ENCODE peak calls at places on chromosomes 2 and 18, in eight cellular contexts. One of them, this sample, is unnamed.

GRCh38 chr2:227406177-227407031 is 18.7 kb upstream of the SCYGR1 start:
- DNase-seq in Peyer's patch: no peak
- DNase-seq in A549: peak; percentile 92
- DNase-seq in stimulated activated CD4-positive, alpha-beta T cell treated with anti-CD3 and anti-CD28 coated beads, Interleukin-15, amount 100 ng/mL, for 1 hour: no peak
- DNase-seq in cardiac muscle cell: peak; percentile 96
- DNase-seq in NCI-H524: peak; percentile 97
- DNase-seq in OCI-M1: peak; percentile 74
- DNase-seq in HuH-7.5: peak; percentile 77
- DNase-seq in this sample: peak; percentile 90

GRCh38 chr2:170827841-170828532 is 11.3 kb downstream of the GAD1 start:
- DNase-seq in Peyer's patch: no peak
- DNase-seq in cardiac muscle cell: no peak
- DNase-seq in A549: no peak
- DNase-seq in NCI-H524: no peak
- DNase-seq in stimulated activated CD4-positive, alpha-beta T cell treated with anti-CD3 and anti-CD28 coated beads, Interleukin-15, amount 100 ng/mL, for 1 hour: no peak
- DNase-seq in OCI-M1: no peak
- DNase-seq in HuH-7.5: no peak
- DNase-seq in this sample: no peak

GRCh38 chr2:113175101-113175628 is 1.4 kb downstream of the PSD4 start:
- DNase-seq in stimulated activated CD4-positive, alpha-beta T cell treated with anti-CD3 and anti-CD28 coated beads, Interleukin-15, amount 100 ng/mL, for 1 hour: no peak
- DNase-seq in A549: no peak
- DNase-seq in Peyer's patch: peak; percentile 44
- DNase-seq in OCI-M1: no peak
- DNase-seq in HuH-7.5: no peak
- DNase-seq in NCI-H524: no peak
- DNase-seq in cardiac muscle cell: no peak
- DNase-seq in this sample: no peak

GRCh38 chr2:240986787-240987411 is 11.5 kb upstream of the SNED1 start:
- DNase-seq in A549: no peak
- DNase-seq in HuH-7.5: no peak
- DNase-seq in OCI-M1: no peak
- DNase-seq in cardiac muscle cell: no peak
- DNase-seq in Peyer's patch: peak; percentile 51
- DNase-seq in NCI-H524: no peak
- DNase-seq in stimulated activated CD4-positive, alpha-beta T cell treated with anti-CD3 and anti-CD28 coated beads, Interleukin-15, amount 100 ng/mL, for 1 hour: no peak
- DNase-seq in this sample: no peak

GRCh38 chr18:79912409-79912991 is 39.0 kb downstream of the SLC66A2 start:
- DNase-seq in cardiac muscle cell: no peak
- DNase-seq in NCI-H524: no peak
- DNase-seq in A549: no peak
- DNase-seq in stimulated activated CD4-positive, alpha-beta T cell treated with anti-CD3 and anti-CD28 coated beads, Interleukin-15, amount 100 ng/mL, for 1 hour: no peak
- DNase-seq in Peyer's patch: peak; percentile 43
- DNase-seq in OCI-M1: no peak
- DNase-seq in HuH-7.5: no peak
- DNase-seq in this sample: no peak

GRCh38 chr2:43032248-43032893 is 194.0 kb downstream of the ZFP36L2 start:
- DNase-seq in OCI-M1: no peak
- DNase-seq in Peyer's patch: peak; percentile 78
- DNase-seq in HuH-7.5: no peak
- DNase-seq in cardiac muscle cell: no peak
- DNase-seq in A549: no peak
- DNase-seq in stimulated activated CD4-positive, alpha-beta T cell treated with anti-CD3 and anti-CD28 coated beads, Interleukin-15, amount 100 ng/mL, for 1 hour: no peak
- DNase-seq in NCI-H524: no peak
- DNase-seq in this sample: no peak

GRCh38 chr2:227192491-227192890 is 28.1 kb downstream of the COL4A3 start:
- DNase-seq in NCI-H524: no peak
- DNase-seq in A549: no peak
- DNase-seq in Peyer's patch: no peak
- DNase-seq in stimulated activated CD4-positive, alpha-beta T cell treated with anti-CD3 and anti-CD28 coated beads, Interleukin-15, amount 100 ng/mL, for 1 hour: no peak
- DNase-seq in HuH-7.5: no peak
- DNase-seq in cardiac muscle cell: no peak
- DNase-seq in OCI-M1: no peak
- DNase-seq in this sample: no peak

GRCh38 chr2:33911327-33911726 is 312.2 kb upstream of the FAM98A start:
- DNase-seq in stimulated activated CD4-positive, alpha-beta T cell treated with anti-CD3 and anti-CD28 coated beads, Interleukin-15, amount 100 ng/mL, for 1 hour: no peak
- DNase-seq in OCI-M1: no peak
- DNase-seq in Peyer's patch: no peak
- DNase-seq in HuH-7.5: no peak
- DNase-seq in cardiac muscle cell: no peak
- DNase-seq in NCI-H524: no peak
- DNase-seq in A549: no peak
- DNase-seq in this sample: no peak

GRCh38 chr2:237143118-237143517 is 57.4 kb downstream of the COPS8 start:
- DNase-seq in HuH-7.5: no peak
- DNase-seq in cardiac muscle cell: no peak
- DNase-seq in stimulated activated CD4-positive, alpha-beta T cell treated with anti-CD3 and anti-CD28 coated beads, Interleukin-15, amount 100 ng/mL, for 1 hour: no peak
- DNase-seq in Peyer's patch: no peak
- DNase-seq in A549: no peak
- DNase-seq in NCI-H524: no peak
- DNase-seq in OCI-M1: no peak
- DNase-seq in this sample: no peak

GRCh38 chr2:199903111-199903510 is 8.0 kb upstream of the C2orf69 start:
- DNase-seq in stimulated activated CD4-positive, alpha-beta T cell treated with anti-CD3 and anti-CD28 coated beads, Interleukin-15, amount 100 ng/mL, for 1 hour: no peak
- DNase-seq in A549: no peak
- DNase-seq in NCI-H524: no peak
- DNase-seq in HuH-7.5: no peak
- DNase-seq in Peyer's patch: no peak
- DNase-seq in OCI-M1: peak; percentile 22
- DNase-seq in cardiac muscle cell: no peak
- DNase-seq in this sample: no peak

GRCh38 chr2:53108246-53108645 is 659.4 kb upstream of the CHAC2 start:
- DNase-seq in HuH-7.5: no peak
- DNase-seq in stimulated activated CD4-positive, alpha-beta T cell treated with anti-CD3 and anti-CD28 coated beads, Interleukin-15, amount 100 ng/mL, for 1 hour: no peak
- DNase-seq in Peyer's patch: no peak
- DNase-seq in cardiac muscle cell: no peak
- DNase-seq in NCI-H524: no peak
- DNase-seq in OCI-M1: no peak
- DNase-seq in A549: no peak
- DNase-seq in this sample: no peak

GRCh38 chr2:182447843-182448242 is 21.0 kb upstream of the PDE1A start:
- DNase-seq in NCI-H524: no peak
- DNase-seq in stimulated activated CD4-positive, alpha-beta T cell treated with anti-CD3 and anti-CD28 coated beads, Interleukin-15, amount 100 ng/mL, for 1 hour: no peak
- DNase-seq in cardiac muscle cell: no peak
- DNase-seq in Peyer's patch: no peak
- DNase-seq in OCI-M1: no peak
- DNase-seq in A549: no peak
- DNase-seq in HuH-7.5: no peak
- DNase-seq in this sample: no peak

GRCh38 chr2:224982910-224983688 is 59.2 kb downstream of the DOCK10 start:
- DNase-seq in NCI-H524: no peak
- DNase-seq in stimulated activated CD4-positive, alpha-beta T cell treated with anti-CD3 and anti-CD28 coated beads, Interleukin-15, amount 100 ng/mL, for 1 hour: no peak
- DNase-seq in Peyer's patch: no peak
- DNase-seq in HuH-7.5: no peak
- DNase-seq in A549: no peak
- DNase-seq in OCI-M1: no peak
- DNase-seq in cardiac muscle cell: no peak
- DNase-seq in this sample: no peak

GRCh38 chr18:59701272-59701671 is 4.0 kb upstream of the CCBE1 start:
- DNase-seq in Peyer's patch: no peak
- DNase-seq in OCI-M1: no peak
- DNase-seq in cardiac muscle cell: no peak
- DNase-seq in stimulated activated CD4-positive, alpha-beta T cell treated with anti-CD3 and anti-CD28 coated beads, Interleukin-15, amount 100 ng/mL, for 1 hour: no peak
- DNase-seq in NCI-H524: no peak
- DNase-seq in HuH-7.5: no peak
- DNase-seq in A549: no peak
- DNase-seq in this sample: no peak

GRCh38 chr18:7678801-7679200 is 111.7 kb downstream of the PTPRM start:
- DNase-seq in OCI-M1: no peak
- DNase-seq in NCI-H524: no peak
- DNase-seq in stimulated activated CD4-positive, alpha-beta T cell treated with anti-CD3 and anti-CD28 coated beads, Interleukin-15, amount 100 ng/mL, for 1 hour: no peak
- DNase-seq in Peyer's patch: no peak
- DNase-seq in A549: no peak
- DNase-seq in HuH-7.5: no peak
- DNase-seq in cardiac muscle cell: no peak
- DNase-seq in this sample: no peak

GRCh38 chr18:58005036-58005435 is 39.0 kb upstream of the NEDD4L start:
- DNase-seq in OCI-M1: no peak
- DNase-seq in NCI-H524: no peak
- DNase-seq in HuH-7.5: no peak
- DNase-seq in stimulated activated CD4-positive, alpha-beta T cell treated with anti-CD3 and anti-CD28 coated beads, Interleukin-15, amount 100 ng/mL, for 1 hour: no peak
- DNase-seq in A549: no peak
- DNase-seq in cardiac muscle cell: no peak
- DNase-seq in Peyer's patch: no peak
- DNase-seq in this sample: no peak

This sample was measured in NCI-H1694 treated with DMSO at 0.1 percent for 48 hours.